ENCODE peak calls at places on chromosomes 5 and 9, in five cellular contexts. B is stimulated activated CD4-positive, alpha-beta T cell treated with anti-CD3 and anti-CD28 coated beads, TNF-alpha, amount 100 ng/mL, for 1 hour; P is progenitor cell of endocrine pancreas; T is KG1; K is activated gamma-delta T cell treated with Interleukin-2 at 50 U/mL for 16 hours. X is an unnamed sample.

GRCh38 chr9:72931437-72931836 is 21.4 kb downstream of the ALDH1A1 start:
- DNase-seq in B (no peak), P (no peak), T (no peak), K (no peak), X (no peak)

GRCh38 chr9:16385590-16386578 is 484.6 kb downstream of the BNC2 start:
- DNase-seq in B (no peak), P (no peak), T (no peak), K (no peak), X (no peak)

GRCh38 chr5:28281381-28281780 is 1243.0 kb upstream of the CDH9 start:
- DNase-seq in B (no peak), P (no peak), T (no peak), K (no peak), X (no peak)

GRCh38 chr9:13568446-13568845 is 289.0 kb upstream of the MPDZ start:
- DNase-seq in B (no peak), P (no peak), T (no peak), K (no peak), X (peak)

GRCh38 chr9:17322882-17323864 is 188.3 kb downstream of the CNTLN start:
- DNase-seq in B (no peak), P (no peak), T (no peak), K (no peak), X (no peak)

GRCh38 chr9:135065804-135066203 is 21.7 kb upstream of the OLFM1 start:
- DNase-seq in B (no peak), P (no peak), T (no peak), K (no peak), X (no peak)

GRCh38 chr9:109974143-109974917 is 194.3 kb downstream of the PALM2AKAP2 start:
- DNase-seq in B (no peak), P (no peak), T (no peak), K (no peak), X (no peak)

GRCh38 chr5:73411927-73412596 is 36.5 kb downstream of the FOXD1 start:
- DNase-seq in B (no peak), P (no peak), T (no peak), K (no peak), X (no peak)

GRCh38 chr5:134084570-134084969 is 29.9 kb upstream of the TCF7 start:
- DNase-seq in B (no peak), P (no peak), T (no peak), K (no peak), X (no peak)

GRCh38 chr9:108950168-108950567 is 16.0 kb downstream of the ABITRAM start:
- DNase-seq in B (no peak), P (no peak), T (no peak), K (no peak), X (no peak)

GRCh38 chr5:67647772-67648171 is 451.2 kb upstream of the CD180 start:
- DNase-seq in B (no peak), P (no peak), T (no peak), K (no peak), X (no peak)

GRCh38 chr5:172881691-172882370 is 47.8 kb downstream of the ERGIC1 start:
- DNase-seq in B (no peak), P (no peak), T (no peak), K (no peak), X (no peak)

GRCh38 chr9:114156311-114156657 is 947 bp downstream of the COL27A1 start:
- DNase-seq in B (no peak), P (no peak), T (no peak), K (no peak), X (no peak)

GRCh38 chr9:132546148-132547051 is 36.0 kb upstream of the BARHL1 start:
- DNase-seq in B (no peak), P (peak), T (no peak), K (no peak), X (peak)

GRCh38 chr9:133508046-133508445 is 16.7 kb downstream of the MYMK start:
- DNase-seq in B (no peak), P (no peak), T (no peak), K (no peak), X (no peak)

GRCh38 chr5:179606910-179607448 is 16.5 kb downstream of the HNRNPH1 start:
- DNase-seq in B (no peak), P (no peak), T (no peak), K (no peak), X (no peak)

GRCh38 chr5:56950626-56951130 is 1.2 kb downstream of the MIER3 start:
- DNase-seq in B (no peak), P (no peak), T (peak), K (peak), X (peak)

GRCh38 chr9:80649001-80649420 is 1040.3 kb downstream of the TLE1 start:
- DNase-seq in B (no peak), P (no peak), T (no peak), K (no peak), X (no peak)

GRCh38 chr5:133467712-133468463 is 144.5 kb downstream of the FSTL4 start:
- DNase-seq in B (no peak), P (no peak), T (no peak), K (no peak), X (peak)

GRCh38 chr5:103174147-103174546 is 54.0 kb downstream of the PPIP5K2 start:
- DNase-seq in B (no peak), P (no peak), T (no peak), K (no peak), X (no peak)

GRCh38 chr9:34380511-34381315 is 4.0 kb upstream of the MYORG start:
- DNase-seq in B (peak), P (peak), T (no peak), K (peak), X (peak)

GRCh38 chr5:33370135-33370472 is 70.7 kb upstream of the TARS1 start:
- DNase-seq in B (no peak), P (no peak), T (no peak), K (no peak), X (no peak)

GRCh38 chr5:179123491-179124328 is 63.5 kb downstream of the ZNF354C start:
- DNase-seq in B (no peak), P (no peak), T (no peak), K (peak), X (no peak)

GRCh38 chr5:1004598-1005361 is 3.8 kb upstream of the NKD2 start:
- DNase-seq in B (no peak), P (peak), T (no peak), K (peak), X (peak)

GRCh38 chr5:124872615-124873014 is 126.2 kb upstream of the ZNF608 start:
- DNase-seq in B (no peak), P (no peak), T (no peak), K (no peak), X (peak)

GRCh38 chr5:76175051-76175666 is 92.0 kb downstream of the SV2C start:
- DNase-seq in B (no peak), P (peak), T (peak), K (peak), X (peak)

GRCh38 chr9:33265211-33265885 is 499 bp downstream of the CHMP5 start:
- DNase-seq in B (no peak), P (no peak), T (no peak), K (no peak), X (no peak)

GRCh38 chr9:127574089-127574921 is 37.8 kb upstream of the STXBP1 start:
- DNase-seq in B (no peak), P (no peak), T (no peak), K (no peak), X (peak)

GRCh38 chr9:6614489-6614888 is 31.0 kb downstream of the GLDC start:
- DNase-seq in B (no peak), P (no peak), T (no peak), K (no peak), X (no peak)

GRCh38 chr5:158287643-158288228 is 428.8 kb upstream of the CLINT1 start:
- DNase-seq in B (no peak), P (no peak), T (no peak), K (no peak), X (no peak)

GRCh38 chr5:40401281-40401680 is 278.4 kb upstream of the PTGER4 start:
- DNase-seq in B (no peak), P (no peak), T (no peak), K (no peak), X (no peak)